ENCODE peak calls at places on chromosomes 7 and 10, in four cellular contexts. One of them, this sample, is unnamed.
A peak's percentile ranks its signal among the peaks of the same experiment; 100 is the strongest.

GRCh38 chr10:78721231-78721630 is 347.5 kb upstream of the ZMIZ1 start:
- DNase-seq in B cell: no peak
- DNase-seq in colonic mucosa: no peak
- DNase-seq in OCI-LY7: no peak
- DNase-seq in this sample: no peak

GRCh38 chr7:6650521-6651011 is 13.4 kb downstream of the ZNF316 start:
- DNase-seq in B cell: peak; percentile 35
- DNase-seq in OCI-LY7: no peak
- DNase-seq in colonic mucosa: no peak
- DNase-seq in this sample: no peak

GRCh38 chr7:104627516-104627915 is 299.1 kb downstream of the LHFPL3 start:
- DNase-seq in B cell: no peak
- DNase-seq in OCI-LY7: peak; percentile 4
- DNase-seq in colonic mucosa: no peak
- DNase-seq in this sample: peak; percentile 25

GRCh38 chr10:49070701-49071100 is 44.6 kb downstream of the VSTM4 start:
- DNase-seq in colonic mucosa: peak; percentile 9
- DNase-seq in OCI-LY7: no peak
- DNase-seq in B cell: no peak
- DNase-seq in this sample: peak; percentile 5

GRCh38 chr7:80140388-80140787 is 5.8 kb downstream of the GNAI1 start:
- DNase-seq in colonic mucosa: no peak
- DNase-seq in B cell: no peak
- DNase-seq in OCI-LY7: no peak
- DNase-seq in this sample: no peak

GRCh38 chr7:34751725-34752643 is 94.0 kb downstream of the NPSR1 start:
- DNase-seq in OCI-LY7: no peak
- DNase-seq in B cell: no peak
- DNase-seq in colonic mucosa: no peak
- DNase-seq in this sample: no peak

GRCh38 chr7:113004726-113005454 is 81.7 kb downstream of the GPR85 start:
- DNase-seq in B cell: no peak
- DNase-seq in colonic mucosa: no peak
- DNase-seq in OCI-LY7: no peak
- DNase-seq in this sample: no peak

GRCh38 chr7:155775691-155776090 is 36.6 kb downstream of the SHH start:
- DNase-seq in colonic mucosa: no peak
- DNase-seq in OCI-LY7: no peak
- DNase-seq in B cell: no peak
- DNase-seq in this sample: no peak

GRCh38 chr7:100600222-100601038 is 1.7 kb upstream of the PCOLCE start:
- DNase-seq in B cell: no peak
- DNase-seq in OCI-LY7: peak; percentile 48
- DNase-seq in colonic mucosa: no peak
- DNase-seq in this sample: no peak

GRCh38 chr10:12448729-12449391 is 99.5 kb downstream of the CAMK1D start:
- DNase-seq in B cell: peak; percentile 41
- DNase-seq in colonic mucosa: no peak
- DNase-seq in OCI-LY7: peak; percentile 14
- DNase-seq in this sample: no peak

GRCh38 chr10:77420942-77421523 is 216.6 kb downstream of the KCNMA1 start:
- DNase-seq in B cell: no peak
- DNase-seq in OCI-LY7: no peak
- DNase-seq in colonic mucosa: no peak
- DNase-seq in this sample: no peak

GRCh38 chr7:20301311-20301939 is 29.3 kb upstream of the ITGB8 start:
- DNase-seq in colonic mucosa: no peak
- DNase-seq in OCI-LY7: no peak
- DNase-seq in B cell: no peak
- DNase-seq in this sample: no peak

GRCh38 chr10:107589081-107589480 is 424.6 kb upstream of the SORCS1 start:
- DNase-seq in colonic mucosa: no peak
- DNase-seq in OCI-LY7: no peak
- DNase-seq in B cell: no peak
- DNase-seq in this sample: no peak

GRCh38 chr10:26217396-26218105 is 977 bp downstream of the GAD2 start:
- DNase-seq in OCI-LY7: no peak
- DNase-seq in colonic mucosa: no peak
- DNase-seq in B cell: peak; percentile 38
- DNase-seq in this sample: no peak

GRCh38 chr10:101969496-101969895 is 86.5 kb downstream of the ARMH3 start:
- DNase-seq in OCI-LY7: peak; percentile 27
- DNase-seq in B cell: no peak
- DNase-seq in colonic mucosa: no peak
- DNase-seq in this sample: no peak

GRCh38 chr7:116797611-116798010 is 64.8 kb upstream of the CAPZA2 start:
- DNase-seq in OCI-LY7: no peak
- DNase-seq in B cell: no peak
- DNase-seq in colonic mucosa: peak; percentile 59
- DNase-seq in this sample: no peak

GRCh38 chr10:70296406-70296899 is 12.6 kb upstream of the NPFFR1 start:
- DNase-seq in OCI-LY7: no peak
- DNase-seq in colonic mucosa: peak; percentile 59
- DNase-seq in B cell: no peak
- DNase-seq in this sample: no peak

DNA sequence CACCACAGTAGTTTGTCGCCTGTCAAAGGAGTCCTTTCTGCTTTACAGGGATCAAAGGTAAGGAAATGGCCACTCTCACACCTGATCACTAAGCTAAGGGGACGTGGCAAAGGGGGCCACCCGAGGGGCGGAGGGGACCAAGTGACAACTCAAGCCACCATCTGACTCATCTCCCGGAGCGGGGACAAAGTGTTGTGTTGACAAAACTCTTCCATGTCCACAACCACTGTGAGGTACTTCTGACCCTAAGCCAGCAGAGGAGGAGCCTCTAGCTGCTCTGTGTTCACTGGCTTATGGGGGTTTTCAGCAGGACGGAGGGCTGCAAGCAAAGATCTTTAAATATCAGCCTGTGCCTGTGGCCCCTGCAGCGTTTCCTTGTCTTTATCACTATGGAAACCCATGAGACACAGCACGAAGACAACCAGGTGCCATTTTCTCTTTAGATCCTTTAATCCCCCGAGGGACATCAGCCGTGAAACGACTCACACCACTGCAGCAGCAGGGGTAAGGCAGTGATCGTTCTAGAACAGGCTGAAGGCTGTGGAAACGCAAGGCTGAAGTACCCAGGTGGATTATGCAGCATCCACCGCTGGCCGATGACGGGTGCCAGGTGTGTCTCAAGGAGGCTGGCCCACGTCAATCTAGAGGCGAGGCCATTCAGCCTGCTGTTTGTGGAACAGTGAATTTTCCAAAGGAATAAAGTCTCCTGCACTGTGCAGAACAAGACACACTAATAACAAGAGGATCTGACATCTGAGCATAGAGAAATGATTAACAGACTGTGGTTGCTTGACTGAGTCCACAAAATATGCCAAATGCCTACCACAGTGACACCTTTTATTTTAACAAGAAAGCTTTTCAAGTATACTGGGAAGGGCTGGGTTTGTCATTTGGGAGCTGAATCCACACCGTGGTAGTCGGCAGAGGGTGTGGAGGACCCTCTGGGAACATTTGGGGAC is 26.6 kb upstream of the DDC start:
- DNase-seq in OCI-LY7: no peak
- DNase-seq in colonic mucosa: no peak
- DNase-seq in B cell: no peak
- DNase-seq in this sample: no peak
- TF ChIP-seq CTCF in OCI-LY7: no peak
- TF ChIP-seq CTCF in colonic mucosa: no peak
- TF ChIP-seq CTCF in B cell: no peak
- TF ChIP-seq CTCF in this sample: no peak

GRCh38 chr7:88239852-88240251 is 20.0 kb upstream of the SRI start:
- DNase-seq in B cell: no peak
- DNase-seq in colonic mucosa: no peak
- DNase-seq in OCI-LY7: no peak
- DNase-seq in this sample: no peak

GRCh38 chr7:88244287-88244686 is 24.4 kb upstream of the SRI start:
- DNase-seq in colonic mucosa: no peak
- DNase-seq in OCI-LY7: no peak
- DNase-seq in B cell: no peak
- DNase-seq in this sample: no peak

GRCh38 chr7:88243345-88243909 is 23.6 kb upstream of the SRI start:
- DNase-seq in B cell: no peak
- DNase-seq in colonic mucosa: no peak
- DNase-seq in OCI-LY7: peak; percentile 24
- DNase-seq in this sample: no peak
- TF ChIP-seq CTCF in B cell: peak; percentile 57
- TF ChIP-seq CTCF in colonic mucosa: peak; percentile 78
- TF ChIP-seq CTCF in OCI-LY7: peak; percentile 83
- TF ChIP-seq CTCF in this sample: peak; percentile 71

GRCh38 chr7:36438211-36438610 is 48.5 kb downstream of the ANLN start:
- DNase-seq in colonic mucosa: no peak
- DNase-seq in B cell: no peak
- DNase-seq in OCI-LY7: no peak
- DNase-seq in this sample: no peak

GRCh38 chr7:36439624-36440023 is 50.0 kb downstream of the ANLN start:
- DNase-seq in OCI-LY7: no peak
- DNase-seq in B cell: no peak
- DNase-seq in colonic mucosa: no peak
- DNase-seq in this sample: no peak

GRCh38 chr7:36441344-36442022 is 51.8 kb downstream of the ANLN start:
- DNase-seq in OCI-LY7: no peak
- DNase-seq in B cell: no peak
- DNase-seq in colonic mucosa: no peak
- DNase-seq in this sample: no peak

GRCh38 chr7:36440880-36441279 is 51.2 kb downstream of the ANLN start:
- DNase-seq in OCI-LY7: no peak
- DNase-seq in B cell: no peak
- DNase-seq in colonic mucosa: no peak
- DNase-seq in this sample: no peak
- TF ChIP-seq CTCF in OCI-LY7: peak; percentile 76
- TF ChIP-seq CTCF in B cell: peak; percentile 45
- TF ChIP-seq CTCF in colonic mucosa: peak; percentile 29
- TF ChIP-seq CTCF in this sample: peak; percentile 24

DNA sequence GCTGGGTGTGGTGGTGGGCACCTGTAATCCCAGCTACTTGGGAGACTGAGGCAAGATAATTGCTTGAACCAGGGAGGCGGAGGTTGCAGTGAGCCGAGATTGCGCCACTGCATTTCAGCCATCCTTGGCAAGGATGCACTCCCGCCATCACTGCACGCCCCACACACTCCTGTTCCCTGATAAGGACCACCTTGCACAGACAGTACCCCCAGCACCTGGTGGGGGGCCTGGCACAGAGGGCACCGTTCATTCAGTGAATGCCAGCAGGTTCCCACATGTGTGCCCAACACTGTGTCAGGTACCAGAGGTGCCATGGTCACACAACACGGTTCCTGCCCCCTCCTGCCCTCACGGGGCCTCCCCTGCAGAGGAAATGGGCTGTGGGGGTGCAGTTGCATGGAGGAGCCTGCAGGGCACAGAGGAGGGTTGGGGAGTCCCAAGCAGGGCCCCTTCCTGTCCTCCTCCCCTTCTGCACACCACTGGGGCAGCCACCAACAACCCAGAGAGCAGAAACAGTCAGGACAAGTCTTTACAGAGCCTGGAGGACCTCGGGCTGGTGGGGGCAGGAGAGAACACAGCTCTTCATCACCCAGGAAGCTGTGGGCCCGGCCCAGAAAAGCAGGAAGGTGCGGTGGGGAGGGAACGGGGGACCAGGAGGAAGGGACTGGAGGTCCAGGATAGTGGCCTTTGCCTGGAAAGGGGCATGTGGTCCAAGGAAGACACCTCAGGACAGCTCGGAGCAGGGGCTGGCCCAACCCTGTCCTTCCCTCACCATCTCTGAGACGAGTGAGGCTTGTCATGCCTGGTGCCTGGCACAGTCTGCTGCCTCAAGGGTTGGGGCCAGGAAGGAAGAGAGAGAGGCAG is 7.1 kb downstream of the CRYGN start:
- DNase-seq in colonic mucosa: no peak
- DNase-seq in OCI-LY7: peak; percentile 33
- DNase-seq in B cell: peak; percentile 67
- DNase-seq in this sample: no peak
- TF ChIP-seq CTCF in colonic mucosa: no peak
- TF ChIP-seq CTCF in OCI-LY7: peak; percentile 15
- TF ChIP-seq CTCF in B cell: peak; percentile 25
- TF ChIP-seq CTCF in this sample: no peak

GRCh38 chr10:66919248-66919647 is 6.6 kb upstream of the LRRTM3 start:
- DNase-seq in colonic mucosa: no peak
- DNase-seq in B cell: no peak
- DNase-seq in OCI-LY7: no peak
- DNase-seq in this sample: no peak

GRCh38 chr10:66916030-66916429 is 9.8 kb upstream of the LRRTM3 start:
- DNase-seq in B cell: no peak
- DNase-seq in colonic mucosa: no peak
- DNase-seq in OCI-LY7: no peak
- DNase-seq in this sample: no peak

DNA sequence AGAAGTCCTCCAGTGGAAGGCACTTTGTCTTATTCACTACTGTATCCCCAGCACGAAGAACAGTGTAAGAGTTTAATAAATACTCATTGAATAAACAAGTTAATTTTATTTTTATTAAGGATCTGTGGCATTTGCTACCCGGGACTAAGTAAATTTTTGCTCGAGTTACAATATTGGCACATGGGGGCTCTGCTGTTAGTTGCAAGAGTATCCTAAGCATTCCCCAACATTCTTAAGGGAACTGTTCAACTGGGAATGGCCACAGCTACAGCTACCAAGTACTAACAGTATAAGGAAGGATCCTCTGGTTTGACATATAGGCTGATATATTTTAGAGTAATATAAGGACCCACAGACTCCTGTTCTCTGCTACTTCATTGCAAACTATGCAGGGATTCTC is 8.7 kb upstream of the LRRTM3 start:
- DNase-seq in B cell: no peak
- DNase-seq in colonic mucosa: no peak
- DNase-seq in OCI-LY7: no peak
- DNase-seq in this sample: no peak
- TF ChIP-seq CTCF in B cell: no peak
- TF ChIP-seq CTCF in colonic mucosa: no peak
- TF ChIP-seq CTCF in OCI-LY7: no peak
- TF ChIP-seq CTCF in this sample: no peak